ENCODE peak calls at places on chromosome 6, in eight cellular contexts. E, D, J, V, Y, G, N and S are unnamed samples.
A peak's percentile ranks its signal among the peaks of the same experiment; 100 is the strongest.

GRCh38 chr6:82589509-82590206 is 226.0 kb downstream of the TPBG start:
- DNase-seq in G (peak; percentile 62), D (no peak), J (peak; percentile 79), E (peak; percentile 88), V (no peak), Y (no peak), N (peak; percentile 88), S (peak; percentile 68)

GRCh38 chr6:17361013-17361412 is 32.4 kb upstream of the CAP2 start:
- DNase-seq in D (no peak), E (no peak), V (no peak), N (no peak), Y (no peak), G (no peak), J (no peak), S (no peak)

GRCh38 chr6:34182751-34183531 is 37.1 kb upstream of the GRM4 start:
- DNase-seq in G (no peak), N (no peak), V (no peak), J (no peak), E (no peak), D (peak; percentile 27), Y (peak; percentile 26), S (no peak)

GRCh38 chr6:34592208-34592952 is 36.3 kb upstream of the SPDEF start:
- DNase-seq in D (no peak), N (no peak), G (no peak), Y (peak; percentile 15), E (no peak), V (no peak), J (no peak), S (no peak)

GRCh38 chr6:94099072-94099471 is 679.7 kb upstream of the EPHA7 start:
- DNase-seq in D (no peak), V (no peak), J (no peak), E (peak; percentile 1), N (no peak), Y (no peak), G (no peak), S (peak; percentile 6)

GRCh38 chr6:112620832-112621569 is 273.9 kb downstream of the RFPL4B start:
- DNase-seq in D (no peak), Y (no peak), E (no peak), V (no peak), G (peak; percentile 66), J (peak; percentile 67), N (peak; percentile 66), S (no peak)

GRCh38 chr6:158628542-158628941 is 16.0 kb downstream of the DYNLT1 start:
- DNase-seq in G (no peak), Y (peak; percentile 24), J (no peak), N (no peak), V (no peak), D (peak; percentile 14), E (no peak), S (no peak)

GRCh38 chr6:31576897-31577341 is 1.6 kb downstream of the TNF start:
- DNase-seq in D (no peak), J (no peak), N (no peak), G (no peak), E (no peak), V (no peak), Y (peak; percentile 40), S (no peak)

GRCh38 chr6:169991913-169992312 is 240.5 kb downstream of the ERMARD start:
- DNase-seq in J (no peak), N (no peak), Y (no peak), V (no peak), G (no peak), E (no peak), D (no peak), S (no peak)

GRCh38 chr6:30555428-30556005 is 772 bp downstream of the GNL1 start:
- DNase-seq in V (no peak), E (no peak), D (peak; percentile 42), J (peak; percentile 7), G (peak; percentile 59), N (peak; percentile 27), Y (peak; percentile 46), S (no peak)

GRCh38 chr6:43246301-43247114 is 3.2 kb downstream of the TTBK1 start:
- DNase-seq in V (no peak), E (peak; percentile 43), J (no peak), G (peak; percentile 19), N (no peak), Y (peak; percentile 69), D (peak; percentile 74), S (peak; percentile 56)

GRCh38 chr6:15527838-15528617 is 134.8 kb downstream of the DTNBP1 start:
- DNase-seq in Y (no peak), E (no peak), D (no peak), V (no peak), J (no peak), G (no peak), N (peak; percentile 25), S (no peak)

GRCh38 chr6:154457046-154457713 is 53.3 kb downstream of the CNKSR3 start:
- DNase-seq in G (no peak), J (peak; percentile 60), Y (no peak), E (no peak), V (no peak), N (no peak), D (no peak), S (no peak)

GRCh38 chr6:98880486-98880885 is 46.1 kb downstream of the POU3F2 start:
- DNase-seq in D (no peak), J (no peak), E (no peak), V (no peak), G (no peak), N (no peak), Y (no peak), S (no peak)

GRCh38 chr6:72321741-72322140 is 300.1 kb upstream of the KCNQ5 start:
- DNase-seq in V (no peak), N (peak; percentile 60), Y (no peak), E (peak; percentile 16), G (no peak), J (peak; percentile 2), D (no peak), S (no peak)

GRCh38 chr6:115982453-115982852 is 78.2 kb downstream of the FRK start:
- DNase-seq in N (no peak), Y (no peak), J (no peak), V (no peak), D (no peak), G (no peak), E (peak; percentile 7), S (peak; percentile 55)

GRCh38 chr6:100269189-100269588 is 195.5 kb downstream of the SIM1 start:
- DNase-seq in D (no peak), Y (no peak), N (peak; percentile 90), J (peak; percentile 46), E (peak; percentile 44), G (peak; percentile 78), V (no peak), S (no peak)

GRCh38 chr6:113774122-113774835 is 82.9 kb upstream of the MARCKS start:
- DNase-seq in Y (no peak), E (no peak), V (no peak), G (peak; percentile 61), N (peak; percentile 79), J (peak; percentile 46), D (no peak), S (no peak)

GRCh38 chr6:42915737-42916136 is at the start of gene PTCRA:
- DNase-seq in G (no peak), J (no peak), N (no peak), D (no peak), Y (no peak), E (no peak), V (no peak), S (no peak)

DNA sequence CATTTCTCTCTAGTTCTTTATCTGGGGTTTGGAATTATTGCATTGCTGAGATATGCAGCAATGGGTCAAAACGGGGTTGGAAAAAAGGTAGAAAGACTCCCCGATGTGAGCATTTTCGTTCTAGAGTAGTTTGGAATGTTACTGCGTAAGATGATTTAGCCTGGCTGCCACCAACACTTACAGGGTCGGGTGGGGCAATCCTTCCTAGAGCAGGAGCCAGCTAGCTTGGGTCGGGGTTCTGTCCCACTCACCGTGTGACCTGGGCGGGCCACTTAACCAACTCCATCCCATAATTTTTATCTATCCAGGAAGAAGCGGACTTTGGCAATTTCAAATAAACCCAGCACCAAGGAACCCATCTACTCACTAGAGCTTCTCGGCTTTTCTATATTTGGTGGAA is 72.2 kb downstream of the GPX5 start:
- DNase-seq in V (no peak), E (no peak), D (no peak), J (peak; percentile 20), G (no peak), N (peak; percentile 31), Y (no peak), S (no peak)
- H3K4me3 ChIP-seq in V (no peak overlapping the region), E (peak overlapping the region; percentile 45), D (no peak overlapping the region), J (peak overlapping the region; percentile 54), G (peak overlapping the region; percentile 12), N (peak overlapping the region; percentile 28), Y (no peak overlapping the region), S (peak overlapping the region; percentile 54)

DNA sequence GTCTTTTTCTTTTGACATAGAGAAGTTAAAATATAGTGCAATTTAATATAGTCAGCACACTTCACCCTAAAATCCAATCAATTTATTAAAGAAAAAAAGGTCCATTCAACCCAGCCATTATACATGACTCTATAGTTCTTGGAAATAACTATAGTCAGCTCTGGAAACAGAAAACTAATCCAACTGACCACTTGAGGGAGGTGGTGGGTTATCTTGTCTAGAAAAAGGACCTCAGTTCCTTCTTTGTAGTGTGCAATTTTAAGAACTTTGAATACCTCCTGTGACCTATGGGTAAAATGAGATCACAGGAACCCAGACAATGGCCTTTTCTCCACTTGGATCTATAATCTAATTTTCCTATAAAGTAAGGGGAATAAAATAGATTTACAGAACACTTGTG is 163.6 kb upstream of the CENPW start:
- DNase-seq in D (no peak), V (no peak), Y (no peak), G (peak; percentile 50), J (peak; percentile 35), E (no peak), N (peak; percentile 68), S (no peak)
- TF ChIP-seq CTCF in D (no peak), V (no peak), Y (no peak), G (peak; percentile 42), J (peak; percentile 56), E (peak; percentile 41), N (peak; percentile 45), S (peak; percentile 60)

DNA sequence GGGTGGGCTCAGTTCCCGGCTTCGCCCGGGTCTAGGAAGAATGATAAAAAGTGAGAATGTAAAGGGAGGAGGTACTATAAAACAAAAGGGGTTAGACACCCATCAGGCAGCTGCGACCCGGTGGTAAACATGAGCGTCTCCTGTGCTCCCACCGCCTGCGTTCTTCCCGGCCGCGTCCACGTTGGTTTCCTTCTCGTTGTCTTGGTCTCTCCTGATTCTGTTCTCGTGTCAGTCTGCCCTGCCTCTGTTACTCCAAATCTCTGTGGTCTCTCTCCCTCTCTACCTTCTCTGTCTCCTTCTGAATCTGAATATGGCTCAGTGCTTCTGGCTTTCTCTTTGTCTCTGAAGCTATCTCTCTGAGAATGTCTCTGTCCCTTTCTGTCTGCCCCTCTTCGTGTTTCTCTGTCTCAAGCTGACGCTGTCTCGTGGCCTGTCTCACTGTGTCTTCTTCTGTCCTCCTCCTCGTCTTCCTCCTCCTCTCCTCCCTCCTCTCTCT is 41.6 kb upstream of the FOXP4 start:
- DNase-seq in G (peak; percentile 46), D (peak; percentile 34), J (peak; percentile 20), E (no peak), N (peak; percentile 28), V (no peak), Y (no peak), S (no peak)
- H3K4me3 ChIP-seq in G (peak overlapping the region; percentile 6), D (peak overlapping the region; percentile 25), J (peak overlapping the region; percentile 31), E (no peak overlapping the region), N (no peak overlapping the region), V (peak overlapping the region; percentile 74), Y (peak overlapping the region; percentile 54), S (peak overlapping the region; percentile 38)

DNA sequence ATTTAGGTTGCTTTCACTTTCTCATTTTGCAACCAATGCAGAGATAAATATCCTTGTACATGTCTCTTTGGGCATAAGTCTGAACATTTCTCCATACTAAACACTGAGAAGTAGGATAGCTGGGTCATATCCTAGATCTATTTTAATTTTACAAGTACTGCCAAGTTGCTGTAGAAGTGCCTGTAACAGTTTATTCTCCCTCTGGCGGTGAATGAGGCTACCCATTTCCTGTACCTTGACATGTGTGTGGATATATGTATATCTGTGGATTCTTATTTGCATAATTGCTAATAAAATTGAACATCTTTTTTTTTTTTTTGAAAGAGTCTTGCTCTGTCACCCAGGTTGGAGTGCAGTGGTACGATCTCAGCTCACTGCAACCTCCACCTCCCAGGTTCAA is 48.0 kb upstream of the PNRC1 start:
- DNase-seq in V (no peak), D (no peak), N (peak; percentile 41), Y (no peak), G (peak; percentile 56), E (no peak), J (no peak), S (no peak)
- TF ChIP-seq CTCF in V (no peak), D (no peak), N (peak; percentile 29), Y (no peak), G (peak; percentile 23), E (no peak), J (no peak), S (no peak)